ENCODE peak calls at places on chromosomes 11 and 22, in six cellular contexts. One of them, this sample, is unnamed.

GRCh38 chr11:122421684-122422083 is 233.8 kb upstream of the UBASH3B start:
- DNase-seq in stomach: no peak
- DNase-seq in lower lobe of right lung: no peak
- DNase-seq in fibroblast of the aortic adventitia: no peak
- DNase-seq in astrocyte of the cerebellum: no peak
- DNase-seq in fibroblast of villous mesenchyme: no peak
- DNase-seq in this sample: no peak

GRCh38 chr11:2328040-2328439 is 26.2 kb downstream of the TSPAN32 start:
- DNase-seq in astrocyte of the cerebellum: no peak
- DNase-seq in stomach: no peak
- DNase-seq in lower lobe of right lung: no peak
- DNase-seq in fibroblast of villous mesenchyme: no peak
- DNase-seq in fibroblast of the aortic adventitia: no peak
- DNase-seq in this sample: no peak

GRCh38 chr11:69397732-69398131 is 83.7 kb upstream of the LINC01488 start:
- DNase-seq in fibroblast of villous mesenchyme: no peak
- DNase-seq in lower lobe of right lung: no peak
- DNase-seq in stomach: no peak
- DNase-seq in astrocyte of the cerebellum: no peak
- DNase-seq in fibroblast of the aortic adventitia: no peak
- DNase-seq in this sample: no peak

GRCh38 chr11:70912226-70912840 is 340.0 kb downstream of the SHANK2 start:
- DNase-seq in stomach: no peak
- DNase-seq in lower lobe of right lung: no peak
- DNase-seq in fibroblast of villous mesenchyme: no peak
- DNase-seq in fibroblast of the aortic adventitia: no peak
- DNase-seq in astrocyte of the cerebellum: no peak
- DNase-seq in this sample: no peak

GRCh38 chr11:75386912-75387311 is 12.4 kb upstream of the RPS3 start:
- DNase-seq in lower lobe of right lung: no peak
- DNase-seq in fibroblast of the aortic adventitia: no peak
- DNase-seq in astrocyte of the cerebellum: no peak
- DNase-seq in stomach: no peak
- DNase-seq in fibroblast of villous mesenchyme: no peak
- DNase-seq in this sample: no peak

GRCh38 chr11:124900464-124900863 is 2.8 kb upstream of the ROBO4 start:
- DNase-seq in lower lobe of right lung: no peak
- DNase-seq in fibroblast of villous mesenchyme: peak
- DNase-seq in fibroblast of the aortic adventitia: peak
- DNase-seq in stomach: no peak
- DNase-seq in astrocyte of the cerebellum: peak
- DNase-seq in this sample: no peak

GRCh38 chr11:105265859-105266258 is 126.3 kb upstream of the CARD18 start:
- DNase-seq in astrocyte of the cerebellum: no peak
- DNase-seq in lower lobe of right lung: no peak
- DNase-seq in fibroblast of the aortic adventitia: peak
- DNase-seq in fibroblast of villous mesenchyme: no peak
- DNase-seq in stomach: no peak
- DNase-seq in this sample: no peak

GRCh38 chr22:23062616-23063538 is 7.4 kb upstream of the GNAZ start:
- DNase-seq in fibroblast of the aortic adventitia: no peak
- DNase-seq in stomach: peak
- DNase-seq in lower lobe of right lung: peak
- DNase-seq in astrocyte of the cerebellum: no peak
- DNase-seq in fibroblast of villous mesenchyme: no peak
- DNase-seq in this sample: no peak

GRCh38 chr11:11589385-11589890 is 32.4 kb downstream of the GALNT18 start:
- DNase-seq in astrocyte of the cerebellum: no peak
- DNase-seq in lower lobe of right lung: no peak
- DNase-seq in fibroblast of the aortic adventitia: no peak
- DNase-seq in stomach: no peak
- DNase-seq in fibroblast of villous mesenchyme: no peak
- DNase-seq in this sample: no peak

GRCh38 chr22:22752556-22753477 is 108.4 kb downstream of the GGTLC2 start:
- DNase-seq in fibroblast of the aortic adventitia: peak
- DNase-seq in lower lobe of right lung: no peak
- DNase-seq in astrocyte of the cerebellum: no peak
- DNase-seq in fibroblast of villous mesenchyme: peak
- DNase-seq in stomach: no peak
- DNase-seq in this sample: no peak

GRCh38 chr11:3169952-3170755 is 5.0 kb upstream of the OSBPL5 start:
- DNase-seq in astrocyte of the cerebellum: no peak
- DNase-seq in fibroblast of villous mesenchyme: no peak
- DNase-seq in lower lobe of right lung: peak
- DNase-seq in fibroblast of the aortic adventitia: no peak
- DNase-seq in stomach: no peak
- DNase-seq in this sample: peak

GRCh38 chr11:15594607-15595006 is 479.9 kb downstream of the INSC start:
- DNase-seq in astrocyte of the cerebellum: no peak
- DNase-seq in fibroblast of villous mesenchyme: no peak
- DNase-seq in fibroblast of the aortic adventitia: no peak
- DNase-seq in stomach: no peak
- DNase-seq in lower lobe of right lung: no peak
- DNase-seq in this sample: no peak

GRCh38 chr11:19370100-19370861 is 129.5 kb upstream of the E2F8 start:
- DNase-seq in stomach: no peak
- DNase-seq in astrocyte of the cerebellum: peak
- DNase-seq in lower lobe of right lung: no peak
- DNase-seq in fibroblast of the aortic adventitia: peak
- DNase-seq in fibroblast of villous mesenchyme: peak
- DNase-seq in this sample: no peak

GRCh38 chr11:7597620-7598019 is 75.7 kb downstream of the CYB5R2 start:
- DNase-seq in fibroblast of the aortic adventitia: no peak
- DNase-seq in lower lobe of right lung: peak
- DNase-seq in stomach: peak
- DNase-seq in fibroblast of villous mesenchyme: no peak
- DNase-seq in astrocyte of the cerebellum: no peak
- DNase-seq in this sample: no peak

GRCh38 chr11:27423125-27423524 is 49.5 kb downstream of the LGR4 start:
- DNase-seq in fibroblast of the aortic adventitia: peak
- DNase-seq in stomach: peak
- DNase-seq in astrocyte of the cerebellum: no peak
- DNase-seq in lower lobe of right lung: no peak
- DNase-seq in fibroblast of villous mesenchyme: peak
- DNase-seq in this sample: peak

GRCh38 chr22:48886604-48887393 is 940.9 kb downstream of the BRD1 start:
- DNase-seq in lower lobe of right lung: peak
- DNase-seq in fibroblast of the aortic adventitia: no peak
- DNase-seq in stomach: no peak
- DNase-seq in astrocyte of the cerebellum: no peak
- DNase-seq in fibroblast of villous mesenchyme: no peak
- DNase-seq in this sample: no peak

GRCh38 chr22:23243859-23244689 is 63.8 kb downstream of the BCR start:
- DNase-seq in astrocyte of the cerebellum: no peak
- DNase-seq in fibroblast of the aortic adventitia: no peak
- DNase-seq in lower lobe of right lung: no peak
- DNase-seq in stomach: no peak
- DNase-seq in fibroblast of villous mesenchyme: no peak
- DNase-seq in this sample: no peak

GRCh38 chr11:71139516-71140205 is 112.7 kb downstream of the SHANK2 start:
- DNase-seq in fibroblast of the aortic adventitia: peak
- DNase-seq in astrocyte of the cerebellum: no peak
- DNase-seq in stomach: peak
- DNase-seq in fibroblast of villous mesenchyme: peak
- DNase-seq in lower lobe of right lung: peak
- DNase-seq in this sample: no peak

DNA sequence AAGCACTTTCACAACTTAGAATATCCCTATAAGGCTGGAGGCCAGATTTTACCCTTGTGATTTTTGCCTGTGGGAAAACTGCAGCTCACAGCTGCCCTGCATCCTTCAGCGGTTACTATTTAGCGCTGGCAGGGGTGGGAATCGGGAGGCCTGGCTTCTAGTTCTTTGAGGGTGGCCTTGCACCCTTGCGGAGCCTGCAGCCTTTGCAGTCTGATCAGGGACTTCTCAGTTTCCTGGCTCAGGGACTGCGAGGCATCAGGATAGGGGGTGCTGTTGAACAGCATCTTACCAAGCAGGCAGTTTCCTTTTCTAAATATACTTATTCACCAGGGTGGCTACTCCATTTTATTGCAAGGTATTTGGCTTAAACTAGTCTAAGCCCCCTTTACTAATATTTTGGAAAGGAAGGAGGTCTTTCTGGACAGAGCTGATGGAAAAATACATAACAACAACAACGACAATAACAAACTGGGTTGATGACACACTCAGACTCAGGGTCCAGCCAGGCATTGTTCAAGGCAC is 2.9 kb upstream of the APOA1 start:
- DNase-seq in lower lobe of right lung: no peak
- DNase-seq in astrocyte of the cerebellum: no peak
- DNase-seq in fibroblast of villous mesenchyme: peak
- DNase-seq in stomach: no peak
- DNase-seq in fibroblast of the aortic adventitia: peak
- DNase-seq in this sample: no peak
- TF ChIP-seq CTCF in lower lobe of right lung: peak
- TF ChIP-seq CTCF in astrocyte of the cerebellum: peak
- TF ChIP-seq CTCF in fibroblast of villous mesenchyme: peak
- TF ChIP-seq CTCF in stomach: no peak
- TF ChIP-seq CTCF in fibroblast of the aortic adventitia: peak
- TF ChIP-seq CTCF in this sample: no peak

GRCh38 chr11:132943737-132944556 is 588.4 kb downstream of the OPCML start:
- DNase-seq in astrocyte of the cerebellum: no peak
- DNase-seq in lower lobe of right lung: no peak
- DNase-seq in stomach: no peak
- DNase-seq in fibroblast of villous mesenchyme: no peak
- DNase-seq in fibroblast of the aortic adventitia: no peak
- DNase-seq in this sample: peak
- TF ChIP-seq CTCF in astrocyte of the cerebellum: no peak
- TF ChIP-seq CTCF in lower lobe of right lung: no peak
- TF ChIP-seq CTCF in stomach: no peak
- TF ChIP-seq CTCF in fibroblast of villous mesenchyme: no peak
- TF ChIP-seq CTCF in fibroblast of the aortic adventitia: no peak
- TF ChIP-seq CTCF in this sample: no peak

GRCh38 chr11:117427356-117427874 is 99.8 kb downstream of the CEP164 start:
- DNase-seq in astrocyte of the cerebellum: no peak
- DNase-seq in lower lobe of right lung: no peak
- DNase-seq in fibroblast of the aortic adventitia: no peak
- DNase-seq in stomach: no peak
- DNase-seq in fibroblast of villous mesenchyme: no peak
- DNase-seq in this sample: no peak

GRCh38 chr11:117428186-117428855 is 100.7 kb downstream of the CEP164 start:
- DNase-seq in fibroblast of villous mesenchyme: no peak
- DNase-seq in stomach: no peak
- DNase-seq in astrocyte of the cerebellum: no peak
- DNase-seq in fibroblast of the aortic adventitia: no peak
- DNase-seq in lower lobe of right lung: no peak
- DNase-seq in this sample: no peak

GRCh38 chr11:117426941-117427340 is 99.3 kb downstream of the CEP164 start:
- DNase-seq in astrocyte of the cerebellum: no peak
- DNase-seq in stomach: no peak
- DNase-seq in lower lobe of right lung: no peak
- DNase-seq in fibroblast of villous mesenchyme: no peak
- DNase-seq in fibroblast of the aortic adventitia: no peak
- DNase-seq in this sample: no peak

GRCh38 chr11:117430293-117430955 is 102.8 kb downstream of the CEP164 start:
- DNase-seq in astrocyte of the cerebellum: no peak
- DNase-seq in stomach: no peak
- DNase-seq in lower lobe of right lung: no peak
- DNase-seq in fibroblast of the aortic adventitia: no peak
- DNase-seq in fibroblast of villous mesenchyme: no peak
- DNase-seq in this sample: no peak

DNA sequence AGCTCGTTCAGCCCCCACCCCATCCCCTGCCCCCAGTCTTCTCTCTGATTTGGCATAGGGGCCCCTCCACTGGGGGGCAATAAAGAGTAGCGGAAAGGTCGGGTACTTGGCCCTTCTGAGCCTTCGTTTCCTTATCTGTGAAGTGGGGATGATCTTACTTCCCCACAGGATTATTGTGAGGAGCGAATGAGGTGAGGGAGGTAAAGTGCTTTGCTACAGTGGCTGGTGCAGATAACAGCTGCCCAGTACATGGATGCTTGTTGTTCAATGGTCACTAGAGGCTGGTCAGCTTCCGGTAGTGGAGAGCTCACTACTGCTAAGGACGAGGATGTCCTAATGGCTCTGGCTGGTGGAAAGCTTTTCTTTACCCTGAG is 101.2 kb downstream of the CEP164 start:
- DNase-seq in astrocyte of the cerebellum: no peak
- DNase-seq in stomach: no peak
- DNase-seq in lower lobe of right lung: no peak
- DNase-seq in fibroblast of villous mesenchyme: no peak
- DNase-seq in fibroblast of the aortic adventitia: no peak
- DNase-seq in this sample: no peak
- TF ChIP-seq CTCF in astrocyte of the cerebellum: no peak
- TF ChIP-seq CTCF in stomach: no peak
- TF ChIP-seq CTCF in lower lobe of right lung: no peak
- TF ChIP-seq CTCF in fibroblast of villous mesenchyme: no peak
- TF ChIP-seq CTCF in fibroblast of the aortic adventitia: no peak
- TF ChIP-seq CTCF in this sample: no peak

GRCh38 chr11:612961-613300 is 2.8 kb downstream of the IRF7 start:
- DNase-seq in fibroblast of the aortic adventitia: no peak
- DNase-seq in stomach: no peak
- DNase-seq in astrocyte of the cerebellum: no peak
- DNase-seq in fibroblast of villous mesenchyme: no peak
- DNase-seq in lower lobe of right lung: no peak
- DNase-seq in this sample: no peak

GRCh38 chr11:614091-614582 is 1.6 kb downstream of the IRF7 start:
- DNase-seq in astrocyte of the cerebellum: no peak
- DNase-seq in stomach: no peak
- DNase-seq in fibroblast of the aortic adventitia: no peak
- DNase-seq in fibroblast of villous mesenchyme: no peak
- DNase-seq in lower lobe of right lung: no peak
- DNase-seq in this sample: no peak

GRCh38 chr11:611001-611996 is 4.5 kb downstream of the IRF7 start:
- DNase-seq in stomach: no peak
- DNase-seq in fibroblast of the aortic adventitia: no peak
- DNase-seq in lower lobe of right lung: no peak
- DNase-seq in fibroblast of villous mesenchyme: no peak
- DNase-seq in astrocyte of the cerebellum: no peak
- DNase-seq in this sample: no peak

GRCh38 chr11:613369-613968 is 2.3 kb downstream of the IRF7 start:
- DNase-seq in astrocyte of the cerebellum: no peak
- DNase-seq in lower lobe of right lung: peak
- DNase-seq in fibroblast of villous mesenchyme: peak
- DNase-seq in stomach: peak
- DNase-seq in fibroblast of the aortic adventitia: no peak
- DNase-seq in this sample: peak

DNA sequence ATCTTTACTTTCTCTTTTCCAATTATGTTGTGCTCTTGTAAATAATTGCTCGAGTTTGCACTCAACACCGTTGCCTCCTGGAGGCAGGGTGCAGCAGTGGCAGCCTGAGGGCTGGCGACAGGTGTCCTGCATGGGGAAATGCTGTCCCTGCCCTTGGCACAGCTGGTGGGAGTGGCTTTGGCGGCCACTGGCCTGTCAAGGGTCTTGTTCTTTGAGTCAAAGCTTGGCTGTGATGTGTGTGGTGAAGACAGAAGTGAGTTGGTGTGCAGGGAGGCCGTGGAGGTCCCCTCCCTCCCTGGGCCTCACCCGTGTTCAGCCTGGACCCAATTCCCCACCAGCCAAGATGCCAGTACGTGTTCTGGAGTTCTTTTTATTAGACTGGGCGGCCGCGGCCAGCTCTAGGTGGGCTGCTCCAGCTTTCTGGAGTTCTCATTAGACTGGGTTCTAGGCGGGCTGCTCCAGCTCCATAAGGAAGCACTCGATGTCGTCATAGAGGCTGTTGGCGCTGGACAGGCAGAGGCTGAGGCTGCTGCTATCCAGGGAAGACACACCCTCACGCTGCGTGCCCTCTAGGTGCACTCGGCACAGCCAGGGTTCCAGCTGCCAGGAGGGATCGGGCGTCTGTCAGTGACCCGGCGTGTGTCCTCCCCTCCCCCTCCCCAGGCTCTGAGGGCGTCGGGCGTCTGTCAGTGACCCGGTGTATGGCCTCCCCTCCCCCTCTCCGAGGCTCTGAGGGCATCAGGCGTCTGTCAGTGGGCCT is 3.4 kb downstream of the IRF7 start:
- DNase-seq in astrocyte of the cerebellum: no peak
- DNase-seq in lower lobe of right lung: no peak
- DNase-seq in stomach: peak
- DNase-seq in fibroblast of villous mesenchyme: peak
- DNase-seq in fibroblast of the aortic adventitia: no peak
- DNase-seq in this sample: peak
- TF ChIP-seq CTCF in astrocyte of the cerebellum: peak
- TF ChIP-seq CTCF in lower lobe of right lung: no peak
- TF ChIP-seq CTCF in stomach: no peak
- TF ChIP-seq CTCF in fibroblast of villous mesenchyme: peak
- TF ChIP-seq CTCF in fibroblast of the aortic adventitia: peak
- TF ChIP-seq CTCF in this sample: peak